ENCODE peak calls at places on chromosomes 13 and 19, in four cellular contexts. One of them, this sample, is unnamed.

GRCh38 chr19:518292-519231 is 11.3 kb downstream of the TPGS1 start:
- DNase-seq in effector CD4-positive, alpha-beta T cell: peak; percentile 56
- DNase-seq in iris pigment epithelial cell: no peak
- DNase-seq in T-helper 9 cell: peak; percentile 54
- DNase-seq in this sample: no peak

GRCh38 chr13:49248433-49249002 is 793 bp downstream of the CDADC1 start:
- DNase-seq in T-helper 9 cell: no peak
- DNase-seq in effector CD4-positive, alpha-beta T cell: no peak
- DNase-seq in iris pigment epithelial cell: peak; percentile 60
- DNase-seq in this sample: no peak

GRCh38 chr19:45376045-45376724 is 5.8 kb upstream of the ERCC2 start:
- DNase-seq in effector CD4-positive, alpha-beta T cell: no peak
- DNase-seq in iris pigment epithelial cell: peak; percentile 98
- DNase-seq in T-helper 9 cell: no peak
- DNase-seq in this sample: peak; percentile 94

GRCh38 chr13:52359534-52359933 is 46.4 kb downstream of the THSD1 start:
- DNase-seq in T-helper 9 cell: no peak
- DNase-seq in iris pigment epithelial cell: no peak
- DNase-seq in effector CD4-positive, alpha-beta T cell: no peak
- DNase-seq in this sample: no peak

GRCh38 chr19:13621413-13621812 is 115.1 kb upstream of the CACNA1A start:
- DNase-seq in effector CD4-positive, alpha-beta T cell: no peak
- DNase-seq in T-helper 9 cell: no peak
- DNase-seq in iris pigment epithelial cell: peak; percentile 76
- DNase-seq in this sample: peak; percentile 77

GRCh38 chr13:67133476-67133875 is 96.7 kb downstream of the PCDH9 start:
- DNase-seq in iris pigment epithelial cell: no peak
- DNase-seq in T-helper 9 cell: no peak
- DNase-seq in effector CD4-positive, alpha-beta T cell: no peak
- DNase-seq in this sample: no peak

GRCh38 chr13:35388979-35389378 is 87.5 kb downstream of the MAB21L1 start:
- DNase-seq in T-helper 9 cell: no peak
- DNase-seq in effector CD4-positive, alpha-beta T cell: no peak
- DNase-seq in iris pigment epithelial cell: peak; percentile 1
- DNase-seq in this sample: no peak

GRCh38 chr19:7326105-7326877 is 22.4 kb upstream of the ARHGEF18 start:
- DNase-seq in effector CD4-positive, alpha-beta T cell: no peak
- DNase-seq in iris pigment epithelial cell: peak; percentile 26
- DNase-seq in T-helper 9 cell: peak; percentile 23
- DNase-seq in this sample: no peak

GRCh38 chr13:59266478-59267063 is 897.2 kb downstream of the DIAPH3 start:
- DNase-seq in effector CD4-positive, alpha-beta T cell: no peak
- DNase-seq in iris pigment epithelial cell: peak; percentile 10
- DNase-seq in T-helper 9 cell: no peak
- DNase-seq in this sample: no peak

GRCh38 chr19:47049307-47049700 is 880 bp upstream of the TMEM160 start:
- DNase-seq in effector CD4-positive, alpha-beta T cell: no peak
- DNase-seq in iris pigment epithelial cell: peak; percentile 92
- DNase-seq in T-helper 9 cell: no peak
- DNase-seq in this sample: no peak

GRCh38 chr19:4559569-4559968 is at the start of gene SEMA6B:
- DNase-seq in T-helper 9 cell: no peak
- DNase-seq in iris pigment epithelial cell: peak; percentile 55
- DNase-seq in effector CD4-positive, alpha-beta T cell: no peak
- DNase-seq in this sample: peak; percentile 73